ENCODE peak calls at places on chromosomes 7 and 10, in nine cellular contexts. K is H4; X is WTC11; B is kidney tubule cell; P is natural killer cell treated with Interleukin-12 subunit alpha and Interleukin-12 subunit beta and Interleukin-15 and Interleukin-18, amount 100 ng/mL, for 72 hours; U is endodermal cell; Z is effector CD8-positive, alpha-beta T cell; J is effector CD4-positive, alpha-beta T cell; I is non-pigmented ciliary epithelial cell. F is an unnamed sample.
A peak's percentile ranks its signal among the peaks of the same experiment; 100 is the strongest.

GRCh38 chr10:11610151-11610854 is 1.1 kb downstream of the USP6NL start:
- DNase-seq in K (no peak), X (no peak), B (no peak), P (no peak), U (no peak), Z (no peak), J (no peak), I (no peak), F (no peak)

GRCh38 chr7:155567646-155568334 is 21.4 kb upstream of the CNPY1 start:
- DNase-seq in K (no peak), X (no peak), B (peak; percentile 12), P (no peak), U (no peak), Z (no peak), J (no peak), I (no peak), F (no peak)

GRCh38 chr10:43409385-43410109 is 561 bp upstream of the HNRNPF start:
- DNase-seq in K (no peak), X (peak; percentile 23), B (peak; percentile 31), P (peak; percentile 79), U (no peak), Z (peak; percentile 45), J (peak; percentile 55), I (no peak), F (no peak)

GRCh38 chr10:5775705-5776104 is 37.5 kb downstream of the GDI2 start:
- DNase-seq in K (no peak), X (no peak), B (no peak), P (peak; percentile 60), U (no peak), Z (peak; percentile 62), J (peak; percentile 83), I (no peak), F (no peak)

GRCh38 chr10:72275351-72276012 is 1.8 kb downstream of the DDIT4 start:
- DNase-seq in K (no peak), X (no peak), B (no peak), P (no peak), U (no peak), Z (no peak), J (no peak), I (no peak), F (no peak)

GRCh38 chr7:88835147-88835728 is 39.7 kb upstream of the TEX47 start:
- DNase-seq in K (peak; percentile 25), X (no peak), B (peak; percentile 49), P (no peak), U (no peak), Z (no peak), J (no peak), I (peak; percentile 3), F (no peak)

GRCh38 chr10:43852644-43853214 is 204.0 kb upstream of the ZNF32 start:
- DNase-seq in K (no peak), X (no peak), B (no peak), P (no peak), U (no peak), Z (no peak), J (no peak), I (no peak), F (no peak)

GRCh38 chr10:3593611-3594010 is 191.4 kb downstream of the KLF6 start:
- DNase-seq in K (no peak), X (no peak), B (no peak), P (no peak), U (no peak), Z (no peak), J (no peak), I (no peak), F (no peak)

GRCh38 chr10:99451499-99451788 is 21.0 kb upstream of the GOT1 start:
- DNase-seq in K (no peak), X (no peak), B (no peak), P (no peak), U (no peak), Z (no peak), J (no peak), I (no peak), F (no peak)

GRCh38 chr7:110507832-110508231 is 583.1 kb upstream of the LRRN3 start:
- DNase-seq in K (no peak), X (no peak), B (no peak), P (no peak), U (no peak), Z (no peak), J (no peak), I (no peak), F (no peak)

GRCh38 chr10:97713828-97714400 is 384 bp downstream of the MARVELD1 start:
- DNase-seq in K (peak; percentile 69), X (peak; percentile 67), B (peak; percentile 76), P (peak; percentile 59), U (peak; percentile 90), Z (peak; percentile 12), J (peak; percentile 35), I (no peak), F (peak; percentile 78)

GRCh38 chr7:45699726-45700390 is 125.7 kb downstream of the ADCY1 start:
- DNase-seq in K (no peak), X (peak; percentile 3), B (no peak), P (no peak), U (peak; percentile 20), Z (no peak), J (no peak), I (no peak), F (no peak)

GRCh38 chr10:15587271-15587670 is 132.5 kb downstream of the ITGA8 start:
- DNase-seq in K (no peak), X (no peak), B (no peak), P (no peak), U (no peak), Z (no peak), J (no peak), I (no peak), F (no peak)

GRCh38 chr10:5975641-5976473 is 1.5 kb downstream of the IL15RA start:
- DNase-seq in K (peak; percentile 38), X (no peak), B (peak; percentile 29), P (peak; percentile 93), U (no peak), Z (peak; percentile 4), J (no peak), I (no peak), F (no peak)

GRCh38 chr10:19888061-19888660 is 71.9 kb downstream of the PLXDC2 start:
- DNase-seq in K (no peak), X (no peak), B (no peak), P (no peak), U (no peak), Z (no peak), J (no peak), I (no peak), F (no peak)

GRCh38 chr7:157392256-157393037 is 55.6 kb downstream of the DNAJB6 start:
- DNase-seq in K (no peak), X (no peak), B (no peak), P (no peak), U (no peak), Z (no peak), J (no peak), I (no peak), F (no peak)

GRCh38 chr10:49371967-49372366 is 23.9 kb downstream of the DRGX start:
- DNase-seq in K (no peak), X (no peak), B (no peak), P (no peak), U (no peak), Z (no peak), J (no peak), I (no peak), F (no peak)

GRCh38 chr10:33476757-33477273 is 142.3 kb upstream of the NRP1 start:
- DNase-seq in K (no peak), X (no peak), B (no peak), P (no peak), U (no peak), Z (no peak), J (no peak), I (no peak), F (no peak)